ENCODE peak calls at places on chromosomes 13 and 19, in eight cellular contexts. T is adrenal gland; Y is sigmoid colon; W is CD8-positive, alpha-beta T cell; O is BJ; C is aorta; M is AG09309; E is MG63. X is an unnamed sample.

GRCh38 chr19:12792853-12793289 is 1.6 kb downstream of the JUNB start:
- DNase-seq in T (peak; percentile 73), Y (no peak), W (peak; percentile 34), O (no peak), C (no peak), M (no peak), E (no peak), X (no peak)

GRCh38 chr13:67308004-67308772 is 78.1 kb upstream of the PCDH9 start:
- DNase-seq in T (no peak), Y (no peak), W (no peak), O (no peak), C (no peak), M (no peak), E (no peak), X (no peak)

GRCh38 chr19:13015361-13016231 is 20.3 kb downstream of the NFIX start:
- DNase-seq in T (no peak), Y (no peak), W (no peak), O (no peak), C (no peak), M (no peak), E (peak; percentile 66), X (no peak)

GRCh38 chr13:40922437-40923040 is 96.6 kb downstream of the ELF1 start:
- DNase-seq in T (no peak), Y (no peak), W (no peak), O (no peak), C (no peak), M (no peak), E (no peak), X (no peak)

GRCh38 chr13:40171566-40171965 is 494.9 kb downstream of the FOXO1 start:
- DNase-seq in T (no peak), Y (no peak), W (no peak), O (no peak), C (no peak), M (no peak), E (no peak), X (no peak)

GRCh38 chr19:17385878-17386611 is 8.0 kb downstream of the CCDC194 start:
- DNase-seq in T (peak; percentile 84), Y (peak; percentile 79), W (no peak), O (no peak), C (peak; percentile 92), M (no peak), E (peak; percentile 60), X (peak; percentile 54)

GRCh38 chr13:109211616-109212015 is 574.8 kb downstream of the IRS2 start:
- DNase-seq in T (no peak), Y (no peak), W (no peak), O (peak; percentile 8), C (no peak), M (no peak), E (peak; percentile 42), X (peak; percentile 47)

GRCh38 chr13:39777527-39778061 is 122.1 kb downstream of the COG6 start:
- DNase-seq in T (no peak), Y (no peak), W (no peak), O (peak; percentile 52), C (no peak), M (peak; percentile 87), E (peak; percentile 51), X (peak; percentile 86)

GRCh38 chr13:27170521-27171243 is 929 bp downstream of the USP12 start:
- DNase-seq in T (peak; percentile 68), Y (peak; percentile 76), W (no peak), O (no peak), C (peak; percentile 84), M (no peak), E (peak; percentile 41), X (peak; percentile 71)

GRCh38 chr19:374886-375235 is 30.3 kb upstream of the MIER2 start:
- DNase-seq in T (no peak), Y (peak; percentile 56), W (no peak), O (no peak), C (no peak), M (no peak), E (no peak), X (no peak)

GRCh38 chr19:54654447-54655321 is 8.1 kb upstream of the LILRB4 start:
- DNase-seq in T (no peak), Y (no peak), W (no peak), O (no peak), C (no peak), M (no peak), E (no peak), X (no peak)

GRCh38 chr13:104460553-104460952 is 1394.3 kb upstream of the SLC10A2 start:
- DNase-seq in T (no peak), Y (no peak), W (no peak), O (no peak), C (no peak), M (no peak), E (no peak), X (peak; percentile 34)

GRCh38 chr13:66951426-66951825 is 278.7 kb downstream of the PCDH9 start:
- DNase-seq in T (no peak), Y (no peak), W (no peak), O (no peak), C (no peak), M (no peak), E (no peak), X (no peak)

GRCh38 chr19:31448221-31448657 is 99.0 kb upstream of the TSHZ3 start:
- DNase-seq in T (peak; percentile 52), Y (peak; percentile 77), W (no peak), O (peak; percentile 46), C (no peak), M (peak; percentile 31), E (peak; percentile 94), X (peak; percentile 25)

GRCh38 chr13:30510811-30511371 is 45.2 kb upstream of the HMGB1 start:
- DNase-seq in T (no peak), Y (no peak), W (no peak), O (no peak), C (no peak), M (no peak), E (no peak), X (no peak)

GRCh38 chr13:33213024-33213795 is 72.3 kb downstream of the STARD13 start:
- DNase-seq in T (peak; percentile 44), Y (no peak), W (no peak), O (no peak), C (no peak), M (no peak), E (no peak), X (peak; percentile 80)

GRCh38 chr19:5255602-5256231 is 84.9 kb downstream of the PTPRS start:
- DNase-seq in T (no peak), Y (no peak), W (no peak), O (no peak), C (no peak), M (no peak), E (no peak), X (no peak)

GRCh38 chr13:29573190-29573589 is 22.3 kb downstream of the SLC7A1 start:
- DNase-seq in T (peak; percentile 57), Y (peak; percentile 82), W (no peak), O (no peak), C (no peak), M (no peak), E (no peak), X (no peak)

GRCh38 chr19:10929402-10929794 is 787 bp downstream of the TIMM29 start:
- DNase-seq in T (no peak), Y (no peak), W (no peak), O (no peak), C (no peak), M (no peak), E (no peak), X (no peak)

DNA sequence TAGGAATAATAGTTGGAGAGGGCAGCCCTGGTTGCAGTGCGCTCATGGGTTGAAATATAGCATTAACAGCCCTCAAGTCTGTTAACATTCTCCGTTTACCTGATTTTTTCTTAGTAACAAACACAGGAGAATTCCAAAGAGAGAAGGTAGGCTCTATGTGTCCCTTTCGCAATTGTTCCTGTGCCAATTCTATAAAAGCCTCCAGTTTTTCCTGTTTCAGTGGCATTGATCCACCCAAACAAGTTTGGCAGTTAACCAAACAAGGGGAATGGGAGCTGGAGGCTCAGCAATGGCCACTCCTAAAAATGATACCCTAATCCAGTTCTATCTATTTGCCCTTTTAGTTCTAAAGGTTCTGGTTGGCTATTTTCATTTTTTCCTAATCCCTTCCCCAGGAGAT is 151.6 kb downstream of the ZNF486 start:
- DNase-seq in T (no peak), Y (no peak), W (no peak), O (no peak), C (no peak), M (no peak), E (no peak), X (no peak)
- H3K4me3 ChIP-seq in T (no peak overlapping the region), Y (no peak overlapping the region), W (no peak overlapping the region), O (no peak overlapping the region), C (no peak overlapping the region), M (no peak overlapping the region), E (no peak overlapping the region), X (no peak overlapping the region)

GRCh38 chr19:46787331-46788100 is 878 bp downstream of the SLC1A5 start:
- DNase-seq in T (no peak), Y (peak; percentile 87), W (no peak), O (no peak), C (peak; percentile 90), M (no peak), E (peak; percentile 82), X (peak; percentile 67)
- H3K4me3 ChIP-seq in T (peak overlapping the region; percentile 19), Y (peak overlapping the region; percentile 46), W (peak overlapping the region; percentile 85), O (peak overlapping the region; percentile 95), C (peak overlapping the region; percentile 49), M (peak overlapping the region; percentile 96), E (peak overlapping the region; percentile 79), X (peak overlapping the region; percentile 88)

GRCh38 chr19:50476224-50476942 is at the start of the genes EMC10 and GARIN5A:
- DNase-seq in T (peak; percentile 97), Y (peak; percentile 95), W (peak; percentile 90), O (peak; percentile 39), C (peak; percentile 96), M (peak; percentile 52), E (peak; percentile 86), X (peak; percentile 94)

GRCh38 chr19:50477751-50478515 is 1.3 kb upstream of the GARIN5A start:
- DNase-seq in T (no peak), Y (no peak), W (no peak), O (no peak), C (peak; percentile 64), M (no peak), E (no peak), X (no peak)

GRCh38 chr19:50475101-50475568 is 1.2 kb upstream of the EMC10 start:
- DNase-seq in T (no peak), Y (no peak), W (no peak), O (no peak), C (peak; percentile 73), M (no peak), E (no peak), X (no peak)

GRCh38 chr19:50475736-50476223 is 527 bp upstream of the EMC10 start:
- DNase-seq in T (no peak), Y (no peak), W (no peak), O (no peak), C (peak; percentile 71), M (no peak), E (no peak), X (no peak)

DNA sequence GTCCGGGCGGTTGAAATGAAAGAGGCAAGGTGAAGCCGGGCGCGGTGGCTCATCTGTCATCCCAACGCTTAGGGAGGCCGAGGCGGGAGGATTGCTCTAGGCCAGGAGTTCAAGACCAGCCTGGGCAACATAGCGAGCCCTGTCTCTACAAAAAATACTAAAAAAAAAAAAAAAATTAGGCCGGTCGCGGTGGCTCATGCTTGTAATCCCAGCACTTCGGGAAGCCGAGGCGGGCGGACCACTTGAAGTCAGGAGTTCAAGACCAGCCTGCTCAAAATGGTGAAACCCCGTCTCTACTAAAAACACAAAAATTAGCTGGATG is 256 bp upstream of the GARIN5A start:
- DNase-seq in T (no peak), Y (no peak), W (no peak), O (no peak), C (no peak), M (no peak), E (no peak), X (no peak)
- H3K4me3 ChIP-seq in T (peak overlapping the region; percentile 71), Y (peak overlapping the region; percentile 88), W (peak overlapping the region; percentile 97), O (peak overlapping the region; percentile 67), C (peak overlapping the region; percentile 62), M (peak overlapping the region; percentile 65), E (peak overlapping the region; percentile 78), X (peak overlapping the region; percentile 79)

GRCh38 chr19:14363203-14364097 is 17.8 kb upstream of the ADGRE5 start:
- DNase-seq in T (peak; percentile 81), Y (peak; percentile 88), W (no peak), O (no peak), C (peak; percentile 96), M (no peak), E (peak; percentile 87), X (peak; percentile 40)
- H3K4me3 ChIP-seq in T (no peak overlapping the region), Y (no peak overlapping the region), W (peak overlapping the region; percentile 81), O (peak overlapping the region; percentile 35), C (no peak overlapping the region), M (no peak overlapping the region), E (peak overlapping the region; percentile 39), X (peak overlapping the region; percentile 23)

X was measured in astrocyte of the spinal cord.